ENCODE peak calls at places on chromosomes 4 and X, in six cellular contexts. One of them, this sample, is unnamed.

GRCh38 chrX:150897371-150898319 is 823 bp downstream of the CD99L2 start:
- DNase-seq in stomach: peak
- DNase-seq in BE2C: peak
- DNase-seq in cardiac muscle cell: peak
- DNase-seq in brain microvascular endothelial cell: no peak
- DNase-seq in fibroblast of lung: peak
- DNase-seq in this sample: peak

GRCh38 chr4:154618708-154619315 is 6.4 kb upstream of the FGG start:
- DNase-seq in stomach: peak
- DNase-seq in BE2C: peak
- DNase-seq in cardiac muscle cell: peak
- DNase-seq in brain microvascular endothelial cell: peak
- DNase-seq in fibroblast of lung: peak
- DNase-seq in this sample: no peak

GRCh38 chr4:105061136-105061696 is 85.5 kb upstream of the TET2 start:
- DNase-seq in stomach: no peak
- DNase-seq in BE2C: no peak
- DNase-seq in cardiac muscle cell: peak
- DNase-seq in brain microvascular endothelial cell: no peak
- DNase-seq in fibroblast of lung: peak
- DNase-seq in this sample: peak

GRCh38 chr4:167989815-167990214 is 102.5 kb upstream of the ANXA10 start:
- DNase-seq in stomach: no peak
- DNase-seq in BE2C: no peak
- DNase-seq in cardiac muscle cell: peak
- DNase-seq in brain microvascular endothelial cell: no peak
- DNase-seq in fibroblast of lung: no peak
- DNase-seq in this sample: no peak

GRCh38 chr4:144115519-144115918 is 25.0 kb downstream of the GYPA start:
- DNase-seq in stomach: no peak
- DNase-seq in BE2C: no peak
- DNase-seq in cardiac muscle cell: no peak
- DNase-seq in brain microvascular endothelial cell: no peak
- DNase-seq in fibroblast of lung: no peak
- DNase-seq in this sample: no peak

GRCh38 chrX:29813174-29813573 is 402.2 kb upstream of the MAGEB2 start:
- DNase-seq in stomach: no peak
- DNase-seq in BE2C: no peak
- DNase-seq in cardiac muscle cell: no peak
- DNase-seq in brain microvascular endothelial cell: no peak
- DNase-seq in fibroblast of lung: no peak
- DNase-seq in this sample: no peak

GRCh38 chr4:92172203-92172602 is 131.6 kb upstream of the GRID2 start:
- DNase-seq in stomach: no peak
- DNase-seq in BE2C: no peak
- DNase-seq in cardiac muscle cell: no peak
- DNase-seq in brain microvascular endothelial cell: no peak
- DNase-seq in fibroblast of lung: no peak
- DNase-seq in this sample: no peak

GRCh38 chr4:106201373-106201772 is 114.6 kb downstream of the TBCK start:
- DNase-seq in stomach: no peak
- DNase-seq in BE2C: no peak
- DNase-seq in cardiac muscle cell: peak
- DNase-seq in brain microvascular endothelial cell: no peak
- DNase-seq in fibroblast of lung: peak
- DNase-seq in this sample: peak

GRCh38 chrX:9370888-9371287 is 94.0 kb upstream of the TBL1X start:
- DNase-seq in stomach: no peak
- DNase-seq in BE2C: no peak
- DNase-seq in cardiac muscle cell: peak
- DNase-seq in brain microvascular endothelial cell: no peak
- DNase-seq in fibroblast of lung: peak
- DNase-seq in this sample: no peak

GRCh38 chr4:163542275-163542674 is 47.8 kb downstream of the TMA16 start:
- DNase-seq in stomach: no peak
- DNase-seq in BE2C: no peak
- DNase-seq in cardiac muscle cell: no peak
- DNase-seq in brain microvascular endothelial cell: peak
- DNase-seq in fibroblast of lung: peak
- DNase-seq in this sample: no peak

GRCh38 chrX:154750301-154751120 is at the start of gene GAB3:
- DNase-seq in stomach: peak
- DNase-seq in BE2C: peak
- DNase-seq in cardiac muscle cell: peak
- DNase-seq in brain microvascular endothelial cell: no peak
- DNase-seq in fibroblast of lung: no peak
- DNase-seq in this sample: no peak

GRCh38 chrX:68204639-68205038 is 228.7 kb downstream of the OPHN1 start:
- DNase-seq in stomach: no peak
- DNase-seq in BE2C: no peak
- DNase-seq in cardiac muscle cell: no peak
- DNase-seq in brain microvascular endothelial cell: no peak
- DNase-seq in fibroblast of lung: no peak
- DNase-seq in this sample: no peak

GRCh38 chrX:16212024-16212423 is 44.7 kb downstream of the MAGEB17 start:
- DNase-seq in stomach: no peak
- DNase-seq in BE2C: no peak
- DNase-seq in cardiac muscle cell: peak
- DNase-seq in brain microvascular endothelial cell: no peak
- DNase-seq in fibroblast of lung: peak
- DNase-seq in this sample: no peak

GRCh38 chrX:136629084-136629750 is 18.7 kb upstream of the CD40LG start:
- DNase-seq in stomach: no peak
- DNase-seq in BE2C: no peak
- DNase-seq in cardiac muscle cell: no peak
- DNase-seq in brain microvascular endothelial cell: no peak
- DNase-seq in fibroblast of lung: no peak
- DNase-seq in this sample: no peak

GRCh38 chrX:25034889-25035288 is 19.1 kb upstream of the ARX start:
- DNase-seq in stomach: no peak
- DNase-seq in BE2C: no peak
- DNase-seq in cardiac muscle cell: peak
- DNase-seq in brain microvascular endothelial cell: peak
- DNase-seq in fibroblast of lung: no peak
- DNase-seq in this sample: no peak

GRCh38 chr4:125115476-125115875 is 199.3 kb upstream of the FAT4 start:
- DNase-seq in stomach: no peak
- DNase-seq in BE2C: no peak
- DNase-seq in cardiac muscle cell: peak
- DNase-seq in brain microvascular endothelial cell: peak
- DNase-seq in fibroblast of lung: peak
- DNase-seq in this sample: peak

GRCh38 chr4:8079916-8080753 is 78.5 kb downstream of the ABLIM2 start:
- DNase-seq in stomach: no peak
- DNase-seq in BE2C: peak
- DNase-seq in cardiac muscle cell: no peak
- DNase-seq in brain microvascular endothelial cell: no peak
- DNase-seq in fibroblast of lung: no peak
- DNase-seq in this sample: no peak

GRCh38 chrX:44474410-44474809 is 68.2 kb downstream of the FUNDC1 start:
- DNase-seq in stomach: no peak
- DNase-seq in BE2C: no peak
- DNase-seq in cardiac muscle cell: peak
- DNase-seq in brain microvascular endothelial cell: no peak
- DNase-seq in fibroblast of lung: peak
- DNase-seq in this sample: no peak

GRCh38 chr4:100933628-100934027 is 413.7 kb downstream of the PPP3CA start:
- DNase-seq in stomach: no peak
- DNase-seq in BE2C: no peak
- DNase-seq in cardiac muscle cell: peak
- DNase-seq in brain microvascular endothelial cell: peak
- DNase-seq in fibroblast of lung: peak
- DNase-seq in this sample: no peak

GRCh38 chrX:103797691-103798090 is 21.1 kb downstream of the PLP1 start:
- DNase-seq in stomach: no peak
- DNase-seq in BE2C: no peak
- DNase-seq in cardiac muscle cell: no peak
- DNase-seq in brain microvascular endothelial cell: no peak
- DNase-seq in fibroblast of lung: peak
- DNase-seq in this sample: no peak

GRCh38 chr4:41476310-41476709 is 61.6 kb upstream of the LIMCH1 start:
- DNase-seq in stomach: no peak
- DNase-seq in BE2C: no peak
- DNase-seq in cardiac muscle cell: no peak
- DNase-seq in brain microvascular endothelial cell: no peak
- DNase-seq in fibroblast of lung: no peak
- DNase-seq in this sample: no peak

GRCh38 chrX:4764888-4765287 is 1051.4 kb upstream of the PRKX start:
- DNase-seq in stomach: no peak
- DNase-seq in BE2C: no peak
- DNase-seq in cardiac muscle cell: no peak
- DNase-seq in brain microvascular endothelial cell: no peak
- DNase-seq in fibroblast of lung: peak
- DNase-seq in this sample: no peak

GRCh38 chr4:3375688-3376087 is 66.1 kb upstream of the HGFAC start:
- DNase-seq in stomach: no peak
- DNase-seq in BE2C: peak
- DNase-seq in cardiac muscle cell: peak
- DNase-seq in brain microvascular endothelial cell: peak
- DNase-seq in fibroblast of lung: peak
- DNase-seq in this sample: no peak

GRCh38 chr4:55733874-55734437 is 85.6 kb upstream of the EXOC1L start:
- DNase-seq in stomach: peak
- DNase-seq in BE2C: peak
- DNase-seq in cardiac muscle cell: peak
- DNase-seq in brain microvascular endothelial cell: peak
- DNase-seq in fibroblast of lung: peak
- DNase-seq in this sample: peak

GRCh38 chrX:150730719-150731118 is 37.5 kb downstream of the MTMR1 start:
- DNase-seq in stomach: no peak
- DNase-seq in BE2C: no peak
- DNase-seq in cardiac muscle cell: no peak
- DNase-seq in brain microvascular endothelial cell: no peak
- DNase-seq in fibroblast of lung: peak
- DNase-seq in this sample: no peak

GRCh38 chr4:24645765-24646550 is 61.6 kb upstream of the DHX15 start:
- DNase-seq in stomach: no peak
- DNase-seq in BE2C: peak
- DNase-seq in cardiac muscle cell: no peak
- DNase-seq in brain microvascular endothelial cell: no peak
- DNase-seq in fibroblast of lung: no peak
- DNase-seq in this sample: no peak

GRCh38 chr4:14338206-14338605 is 664.1 kb upstream of the CPEB2 start:
- DNase-seq in stomach: no peak
- DNase-seq in BE2C: no peak
- DNase-seq in cardiac muscle cell: peak
- DNase-seq in brain microvascular endothelial cell: no peak
- DNase-seq in fibroblast of lung: no peak
- DNase-seq in this sample: no peak

DNA sequence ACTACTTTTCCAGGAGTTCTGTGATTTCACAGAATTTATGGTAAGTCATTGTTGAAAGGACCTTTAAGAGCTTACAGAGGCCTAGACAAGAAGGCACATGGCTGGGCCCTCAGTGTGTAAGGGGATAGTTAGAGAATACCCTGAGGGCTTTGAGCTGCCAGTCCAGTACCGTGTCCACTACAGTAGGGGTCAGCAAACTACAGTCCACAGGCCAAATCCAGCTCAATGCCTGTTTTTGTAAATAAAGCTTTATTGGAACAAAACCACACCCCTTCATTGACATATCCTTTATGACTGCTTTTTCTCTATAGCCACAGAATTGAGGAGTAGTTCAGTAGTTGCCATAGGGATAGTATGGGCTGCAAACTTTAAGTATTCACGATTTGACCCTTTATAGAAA is 176.2 kb downstream of the MID1 start:
- DNase-seq in stomach: no peak
- DNase-seq in BE2C: peak
- DNase-seq in cardiac muscle cell: no peak
- DNase-seq in brain microvascular endothelial cell: no peak
- DNase-seq in fibroblast of lung: no peak
- DNase-seq in this sample: no peak
- H3K4me3 ChIP-seq in stomach: no peak
- H3K4me3 ChIP-seq in BE2C: no peak
- H3K4me3 ChIP-seq in cardiac muscle cell: no peak
- H3K4me3 ChIP-seq in brain microvascular endothelial cell: no peak
- H3K4me3 ChIP-seq in fibroblast of lung: no peak
- H3K4me3 ChIP-seq in this sample: no peak

GRCh38 chr4:889516-889915 is 42.6 kb downstream of the GAK start:
- DNase-seq in stomach: no peak
- DNase-seq in BE2C: no peak
- DNase-seq in cardiac muscle cell: no peak
- DNase-seq in brain microvascular endothelial cell: no peak
- DNase-seq in fibroblast of lung: no peak
- DNase-seq in this sample: no peak

GRCh38 chr4:892780-893179 is 39.3 kb downstream of the GAK start:
- DNase-seq in stomach: no peak
- DNase-seq in BE2C: no peak
- DNase-seq in cardiac muscle cell: no peak
- DNase-seq in brain microvascular endothelial cell: no peak
- DNase-seq in fibroblast of lung: no peak
- DNase-seq in this sample: no peak

GRCh38 chr4:893276-893994 is 38.7 kb downstream of the GAK start:
- DNase-seq in stomach: no peak
- DNase-seq in BE2C: no peak
- DNase-seq in cardiac muscle cell: no peak
- DNase-seq in brain microvascular endothelial cell: no peak
- DNase-seq in fibroblast of lung: no peak
- DNase-seq in this sample: no peak

GRCh38 chr4:890036-890695 is 42.0 kb downstream of the GAK start:
- DNase-seq in stomach: no peak
- DNase-seq in BE2C: no peak
- DNase-seq in cardiac muscle cell: no peak
- DNase-seq in brain microvascular endothelial cell: no peak
- DNase-seq in fibroblast of lung: no peak
- DNase-seq in this sample: no peak

DNA sequence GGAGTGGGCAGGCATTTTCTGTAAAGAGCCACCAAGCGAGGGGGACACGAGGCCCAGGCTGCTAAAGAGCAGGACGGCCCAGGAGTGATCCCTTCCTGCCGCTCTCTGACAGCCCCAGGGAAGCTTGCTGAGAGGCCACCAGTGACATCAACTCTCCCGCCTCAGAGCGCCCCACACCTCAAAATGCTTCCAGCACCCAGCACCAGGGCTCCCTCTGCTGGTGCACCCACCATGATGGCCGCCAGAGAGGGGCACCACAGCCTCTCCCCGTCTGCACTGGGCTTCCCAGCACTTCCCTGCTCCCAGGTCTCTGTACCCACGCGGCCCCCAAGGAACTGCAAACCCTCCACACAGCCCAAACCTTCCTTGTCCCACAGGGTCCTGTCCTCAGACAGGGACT is 40.4 kb downstream of the GAK start:
- DNase-seq in stomach: no peak
- DNase-seq in BE2C: peak
- DNase-seq in cardiac muscle cell: peak
- DNase-seq in brain microvascular endothelial cell: no peak
- DNase-seq in fibroblast of lung: no peak
- DNase-seq in this sample: no peak
- TF ChIP-seq CTCF in stomach: no peak
- TF ChIP-seq CTCF in BE2C: peak
- TF ChIP-seq CTCF in cardiac muscle cell: peak
- TF ChIP-seq CTCF in brain microvascular endothelial cell: peak
- TF ChIP-seq CTCF in fibroblast of lung: peak
- TF ChIP-seq CTCF in this sample: peak

GRCh38 chrX:125202486-125203378 is 116.9 kb upstream of the TEX13C start:
- DNase-seq in stomach: no peak
- DNase-seq in BE2C: no peak
- DNase-seq in cardiac muscle cell: no peak
- DNase-seq in brain microvascular endothelial cell: no peak
- DNase-seq in fibroblast of lung: no peak
- DNase-seq in this sample: no peak
- H3K4me3 ChIP-seq in stomach: peak
- H3K4me3 ChIP-seq in BE2C: no peak
- H3K4me3 ChIP-seq in cardiac muscle cell: peak
- H3K4me3 ChIP-seq in brain microvascular endothelial cell: no peak
- H3K4me3 ChIP-seq in fibroblast of lung: no peak
- H3K4me3 ChIP-seq in this sample: no peak

GRCh38 chrX:3678287-3678686 is 35.2 kb downstream of the PRKX start:
- DNase-seq in stomach: no peak
- DNase-seq in BE2C: no peak
- DNase-seq in cardiac muscle cell: no peak
- DNase-seq in brain microvascular endothelial cell: no peak
- DNase-seq in fibroblast of lung: peak
- DNase-seq in this sample: peak
- TF ChIP-seq CTCF in stomach: no peak
- TF ChIP-seq CTCF in BE2C: no peak
- TF ChIP-seq CTCF in cardiac muscle cell: no peak
- TF ChIP-seq CTCF in brain microvascular endothelial cell: no peak
- TF ChIP-seq CTCF in fibroblast of lung: no peak
- TF ChIP-seq CTCF in this sample: no peak